ENCODE peak calls at places on chromosomes 16 and 17, in eight cellular contexts. One of them, this sample, is unnamed.

GRCh38 chr17:44997733-44998520 is 29.8 kb upstream of the C1QL1 start:
- DNase-seq in breast epithelium: no peak
- DNase-seq in vagina: no peak
- DNase-seq in stomach: no peak
- DNase-seq in GM23338: no peak
- DNase-seq in prostate gland: no peak
- DNase-seq in transverse colon: no peak
- DNase-seq in HL-60: no peak
- DNase-seq in this sample: no peak

GRCh38 chr16:88676502-88677242 is 9.6 kb downstream of the SNAI3 start:
- DNase-seq in breast epithelium: no peak
- DNase-seq in vagina: no peak
- DNase-seq in stomach: no peak
- DNase-seq in GM23338: no peak
- DNase-seq in prostate gland: no peak
- DNase-seq in transverse colon: no peak
- DNase-seq in HL-60: no peak
- DNase-seq in this sample: no peak

GRCh38 chr17:47741793-47742145 is 8.7 kb downstream of the TBX21 start:
- DNase-seq in breast epithelium: no peak
- DNase-seq in vagina: no peak
- DNase-seq in stomach: no peak
- DNase-seq in GM23338: no peak
- DNase-seq in prostate gland: no peak
- DNase-seq in transverse colon: no peak
- DNase-seq in HL-60: no peak
- DNase-seq in this sample: no peak

GRCh38 chr16:57377080-57377841 is 5.0 kb downstream of the CX3CL1 start:
- DNase-seq in breast epithelium: peak
- DNase-seq in vagina: no peak
- DNase-seq in stomach: no peak
- DNase-seq in GM23338: peak
- DNase-seq in prostate gland: no peak
- DNase-seq in transverse colon: no peak
- DNase-seq in HL-60: no peak
- DNase-seq in this sample: peak

GRCh38 chr17:61294777-61295176 is 104.9 kb upstream of the TBX2 start:
- DNase-seq in breast epithelium: no peak
- DNase-seq in vagina: no peak
- DNase-seq in stomach: no peak
- DNase-seq in GM23338: no peak
- DNase-seq in prostate gland: no peak
- DNase-seq in transverse colon: no peak
- DNase-seq in HL-60: no peak
- DNase-seq in this sample: no peak

GRCh38 chr17:82083533-82084359 is 14.3 kb downstream of the FASN start:
- DNase-seq in breast epithelium: no peak
- DNase-seq in vagina: no peak
- DNase-seq in stomach: no peak
- DNase-seq in GM23338: no peak
- DNase-seq in prostate gland: no peak
- DNase-seq in transverse colon: no peak
- DNase-seq in HL-60: no peak
- DNase-seq in this sample: no peak

GRCh38 chr17:73841431-73842060 is 197.3 kb upstream of the SDK2 start:
- DNase-seq in breast epithelium: no peak
- DNase-seq in vagina: no peak
- DNase-seq in stomach: no peak
- DNase-seq in GM23338: peak
- DNase-seq in prostate gland: no peak
- DNase-seq in transverse colon: peak
- DNase-seq in HL-60: no peak
- DNase-seq in this sample: no peak

GRCh38 chr17:51362818-51363598 is 102.7 kb downstream of the UTP18 start:
- DNase-seq in breast epithelium: no peak
- DNase-seq in vagina: no peak
- DNase-seq in stomach: no peak
- DNase-seq in GM23338: peak
- DNase-seq in prostate gland: no peak
- DNase-seq in transverse colon: no peak
- DNase-seq in HL-60: no peak
- DNase-seq in this sample: no peak

GRCh38 chr16:20734056-20734455 is 7.6 kb downstream of the THUMPD1 start:
- DNase-seq in breast epithelium: no peak
- DNase-seq in vagina: no peak
- DNase-seq in stomach: no peak
- DNase-seq in GM23338: no peak
- DNase-seq in prostate gland: no peak
- DNase-seq in transverse colon: no peak
- DNase-seq in HL-60: no peak
- DNase-seq in this sample: no peak

GRCh38 chr17:77609553-77610517 is 348.7 kb upstream of the TNRC6C start:
- DNase-seq in breast epithelium: no peak
- DNase-seq in vagina: no peak
- DNase-seq in stomach: no peak
- DNase-seq in GM23338: no peak
- DNase-seq in prostate gland: peak
- DNase-seq in transverse colon: peak
- DNase-seq in HL-60: no peak
- DNase-seq in this sample: no peak

GRCh38 chr17:4591529-4591928 is 7.2 kb downstream of the SMTNL2 start:
- DNase-seq in breast epithelium: no peak
- DNase-seq in vagina: no peak
- DNase-seq in stomach: no peak
- DNase-seq in GM23338: no peak
- DNase-seq in prostate gland: no peak
- DNase-seq in transverse colon: no peak
- DNase-seq in HL-60: no peak
- DNase-seq in this sample: no peak

GRCh38 chr17:29726721-29727252 is 104.1 kb upstream of the CORO6 start:
- DNase-seq in breast epithelium: no peak
- DNase-seq in vagina: no peak
- DNase-seq in stomach: no peak
- DNase-seq in GM23338: no peak
- DNase-seq in prostate gland: no peak
- DNase-seq in transverse colon: no peak
- DNase-seq in HL-60: peak
- DNase-seq in this sample: no peak

GRCh38 chr16:15044286-15044685 is 11.6 kb downstream of the NTAN1 start:
- DNase-seq in breast epithelium: no peak
- DNase-seq in vagina: no peak
- DNase-seq in stomach: no peak
- DNase-seq in GM23338: no peak
- DNase-seq in prostate gland: no peak
- DNase-seq in transverse colon: no peak
- DNase-seq in HL-60: no peak
- DNase-seq in this sample: no peak

GRCh38 chr17:27569257-27569722 is 61.7 kb upstream of the LGALS9 start:
- DNase-seq in breast epithelium: no peak
- DNase-seq in vagina: no peak
- DNase-seq in stomach: no peak
- DNase-seq in GM23338: peak
- DNase-seq in prostate gland: no peak
- DNase-seq in transverse colon: no peak
- DNase-seq in HL-60: peak
- DNase-seq in this sample: peak
- TF ChIP-seq POLR2AphosphoS5 in breast epithelium: no peak
- TF ChIP-seq POLR2AphosphoS5 in vagina: no peak
- TF ChIP-seq POLR2AphosphoS5 in stomach: no peak
- TF ChIP-seq POLR2AphosphoS5 in GM23338: no peak
- TF ChIP-seq POLR2AphosphoS5 in prostate gland: no peak
- TF ChIP-seq POLR2AphosphoS5 in transverse colon: no peak
- TF ChIP-seq POLR2AphosphoS5 in HL-60: no peak
- TF ChIP-seq POLR2AphosphoS5 in this sample: no peak

GRCh38 chr16:67185003-67185865 is 1.5 kb upstream of the MATCAP1 start:
- DNase-seq in breast epithelium: peak
- DNase-seq in vagina: no peak
- DNase-seq in stomach: peak
- DNase-seq in GM23338: peak
- DNase-seq in prostate gland: peak
- DNase-seq in transverse colon: peak
- DNase-seq in HL-60: no peak
- DNase-seq in this sample: peak
- TF ChIP-seq POLR2AphosphoS5 in breast epithelium: no peak
- TF ChIP-seq POLR2AphosphoS5 in vagina: peak
- TF ChIP-seq POLR2AphosphoS5 in stomach: peak
- TF ChIP-seq POLR2AphosphoS5 in GM23338: no peak
- TF ChIP-seq POLR2AphosphoS5 in prostate gland: peak
- TF ChIP-seq POLR2AphosphoS5 in transverse colon: peak
- TF ChIP-seq POLR2AphosphoS5 in HL-60: no peak
- TF ChIP-seq POLR2AphosphoS5 in this sample: no peak

GRCh38 chr16:62067981-62068380 is 31.7 kb upstream of the CDH8 start:
- DNase-seq in breast epithelium: no peak
- DNase-seq in vagina: no peak
- DNase-seq in stomach: no peak
- DNase-seq in GM23338: no peak
- DNase-seq in prostate gland: no peak
- DNase-seq in transverse colon: no peak
- DNase-seq in HL-60: no peak
- DNase-seq in this sample: no peak
- TF ChIP-seq POLR2AphosphoS5 in breast epithelium: no peak
- TF ChIP-seq POLR2AphosphoS5 in vagina: no peak
- TF ChIP-seq POLR2AphosphoS5 in stomach: no peak
- TF ChIP-seq POLR2AphosphoS5 in GM23338: no peak
- TF ChIP-seq POLR2AphosphoS5 in prostate gland: no peak
- TF ChIP-seq POLR2AphosphoS5 in transverse colon: no peak
- TF ChIP-seq POLR2AphosphoS5 in HL-60: no peak
- TF ChIP-seq POLR2AphosphoS5 in this sample: no peak

GRCh38 chr17:18246109-18246725 is 12.3 kb downstream of the FLII start:
- DNase-seq in breast epithelium: no peak
- DNase-seq in vagina: no peak
- DNase-seq in stomach: no peak
- DNase-seq in GM23338: no peak
- DNase-seq in prostate gland: no peak
- DNase-seq in transverse colon: no peak
- DNase-seq in HL-60: no peak
- DNase-seq in this sample: no peak
- TF ChIP-seq POLR2AphosphoS5 in breast epithelium: no peak
- TF ChIP-seq POLR2AphosphoS5 in vagina: no peak
- TF ChIP-seq POLR2AphosphoS5 in stomach: no peak
- TF ChIP-seq POLR2AphosphoS5 in GM23338: no peak
- TF ChIP-seq POLR2AphosphoS5 in prostate gland: no peak
- TF ChIP-seq POLR2AphosphoS5 in transverse colon: no peak
- TF ChIP-seq POLR2AphosphoS5 in HL-60: no peak
- TF ChIP-seq POLR2AphosphoS5 in this sample: no peak

GRCh38 chr16:48123104-48123788 is 32.5 kb downstream of the ABCC12 start:
- DNase-seq in breast epithelium: no peak
- DNase-seq in vagina: no peak
- DNase-seq in stomach: no peak
- DNase-seq in GM23338: no peak
- DNase-seq in prostate gland: no peak
- DNase-seq in transverse colon: no peak
- DNase-seq in HL-60: no peak
- DNase-seq in this sample: no peak
- TF ChIP-seq POLR2AphosphoS5 in breast epithelium: no peak
- TF ChIP-seq POLR2AphosphoS5 in vagina: no peak
- TF ChIP-seq POLR2AphosphoS5 in stomach: no peak
- TF ChIP-seq POLR2AphosphoS5 in GM23338: no peak
- TF ChIP-seq POLR2AphosphoS5 in prostate gland: no peak
- TF ChIP-seq POLR2AphosphoS5 in transverse colon: no peak
- TF ChIP-seq POLR2AphosphoS5 in HL-60: no peak
- TF ChIP-seq POLR2AphosphoS5 in this sample: no peak

DNA sequence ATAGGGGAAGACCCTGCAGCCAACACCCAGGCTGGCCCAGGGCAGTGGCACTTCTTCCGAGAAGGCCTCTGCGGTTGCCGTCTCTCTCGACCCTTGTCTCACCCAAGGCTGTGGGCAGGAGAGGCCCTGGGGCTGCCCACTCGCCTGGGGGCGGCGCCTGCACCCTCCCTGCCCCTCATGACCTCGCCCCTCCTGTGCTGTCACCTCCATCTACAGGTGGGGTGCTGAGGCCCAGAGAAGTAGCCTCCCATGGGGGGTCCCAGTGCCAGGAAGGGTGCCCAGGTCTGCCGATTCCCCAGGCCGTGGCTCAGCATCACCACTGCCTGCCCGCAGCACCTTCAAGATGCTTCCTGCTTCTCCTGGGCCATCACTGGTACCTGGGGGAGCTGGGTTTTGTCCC is 992 bp downstream of the NLRC3 start:
- DNase-seq in breast epithelium: no peak
- DNase-seq in vagina: no peak
- DNase-seq in stomach: no peak
- DNase-seq in GM23338: no peak
- DNase-seq in prostate gland: no peak
- DNase-seq in transverse colon: no peak
- DNase-seq in HL-60: no peak
- DNase-seq in this sample: no peak
- TF ChIP-seq POLR2AphosphoS5 in breast epithelium: no peak
- TF ChIP-seq POLR2AphosphoS5 in vagina: no peak
- TF ChIP-seq POLR2AphosphoS5 in stomach: no peak
- TF ChIP-seq POLR2AphosphoS5 in GM23338: no peak
- TF ChIP-seq POLR2AphosphoS5 in prostate gland: no peak
- TF ChIP-seq POLR2AphosphoS5 in transverse colon: no peak
- TF ChIP-seq POLR2AphosphoS5 in HL-60: no peak
- TF ChIP-seq POLR2AphosphoS5 in this sample: no peak

DNA sequence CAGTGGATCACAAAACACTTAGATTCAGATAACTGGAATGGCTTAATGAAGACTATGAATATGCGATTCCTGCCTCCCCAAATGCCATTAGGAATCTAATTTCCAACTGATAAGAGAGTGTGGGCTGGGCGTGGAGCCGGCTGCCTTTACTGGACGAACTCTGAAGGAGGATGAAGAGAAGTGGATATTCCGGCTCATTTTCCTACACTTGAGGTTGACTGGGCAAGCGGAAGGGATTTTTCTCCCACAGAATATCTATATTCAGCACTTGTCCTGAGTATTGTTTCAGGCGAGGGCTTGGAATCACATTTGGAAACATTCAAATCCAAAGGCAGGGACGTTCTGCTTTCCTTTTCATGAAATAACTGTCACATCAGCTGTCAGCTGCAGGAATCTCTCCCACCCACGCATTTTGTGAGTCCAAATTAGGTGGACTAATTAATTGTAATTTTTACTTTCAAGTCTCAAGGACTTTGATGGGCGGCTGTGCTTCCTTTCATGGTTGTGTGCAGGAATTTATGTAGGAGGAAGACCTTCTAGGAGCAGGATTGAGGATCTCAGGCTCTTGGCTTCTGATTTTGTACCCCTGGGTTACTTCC is 138.5 kb downstream of the PITPNC1 start:
- DNase-seq in breast epithelium: no peak
- DNase-seq in vagina: no peak
- DNase-seq in stomach: no peak
- DNase-seq in GM23338: no peak
- DNase-seq in prostate gland: no peak
- DNase-seq in transverse colon: no peak
- DNase-seq in HL-60: no peak
- DNase-seq in this sample: no peak
- TF ChIP-seq POLR2AphosphoS5 in breast epithelium: no peak
- TF ChIP-seq POLR2AphosphoS5 in vagina: no peak
- TF ChIP-seq POLR2AphosphoS5 in stomach: no peak
- TF ChIP-seq POLR2AphosphoS5 in GM23338: no peak
- TF ChIP-seq POLR2AphosphoS5 in prostate gland: no peak
- TF ChIP-seq POLR2AphosphoS5 in transverse colon: no peak
- TF ChIP-seq POLR2AphosphoS5 in HL-60: no peak
- TF ChIP-seq POLR2AphosphoS5 in this sample: no peak

GRCh38 chr17:75773121-75773807 is 8.3 kb upstream of the GALK1 start:
- DNase-seq in breast epithelium: peak
- DNase-seq in vagina: no peak
- DNase-seq in stomach: no peak
- DNase-seq in GM23338: no peak
- DNase-seq in prostate gland: no peak
- DNase-seq in transverse colon: peak
- DNase-seq in HL-60: no peak
- DNase-seq in this sample: no peak
- TF ChIP-seq POLR2AphosphoS5 in breast epithelium: no peak
- TF ChIP-seq POLR2AphosphoS5 in vagina: no peak
- TF ChIP-seq POLR2AphosphoS5 in stomach: no peak
- TF ChIP-seq POLR2AphosphoS5 in GM23338: no peak
- TF ChIP-seq POLR2AphosphoS5 in prostate gland: no peak
- TF ChIP-seq POLR2AphosphoS5 in transverse colon: no peak
- TF ChIP-seq POLR2AphosphoS5 in HL-60: no peak
- TF ChIP-seq POLR2AphosphoS5 in this sample: no peak

GRCh38 chr16:49598386-49599170 is 225.0 kb downstream of the C16orf78 start:
- DNase-seq in breast epithelium: no peak
- DNase-seq in vagina: peak
- DNase-seq in stomach: peak
- DNase-seq in GM23338: no peak
- DNase-seq in prostate gland: no peak
- DNase-seq in transverse colon: no peak
- DNase-seq in HL-60: no peak
- DNase-seq in this sample: no peak
- TF ChIP-seq POLR2AphosphoS5 in breast epithelium: no peak
- TF ChIP-seq POLR2AphosphoS5 in vagina: no peak
- TF ChIP-seq POLR2AphosphoS5 in stomach: no peak
- TF ChIP-seq POLR2AphosphoS5 in GM23338: no peak
- TF ChIP-seq POLR2AphosphoS5 in prostate gland: no peak
- TF ChIP-seq POLR2AphosphoS5 in transverse colon: no peak
- TF ChIP-seq POLR2AphosphoS5 in HL-60: no peak
- TF ChIP-seq POLR2AphosphoS5 in this sample: no peak

This sample was measured in GM12892.